ENCODE peak calls at places on chromosomes 16 and 17, in ten cellular contexts. T is fibroblast of gingiva, V is GOT3, H is HFF-Myc, X is germinal center, B is GM12891, Z is iPS-NIHi11, F is EH, D is right cardiac atrium, O is occipital lobe. R is an unnamed sample.

GRCh38 chr17:64003526-64004121 is 5.5 kb downstream of the PRR29 start:
- DNase-seq in D (no peak), H (no peak), Z (no peak), V (no peak), O (no peak), F (no peak), B (no peak), T (no peak), X (no peak), R (no peak)

GRCh38 chr16:5820472-5820871 is 722.9 kb upstream of the EEF2KMT start:
- DNase-seq in D (no peak), Z (no peak), B (no peak), V (no peak), O (no peak), H (no peak), F (no peak), T (no peak), X (no peak), R (no peak)

GRCh38 chr16:85372627-85373372 is 240.3 kb upstream of the GSE1 start:
- DNase-seq in V (no peak), B (no peak), D (no peak), H (no peak), F (peak; percentile 88), T (peak; percentile 76), Z (no peak), O (no peak), X (no peak), R (peak; percentile 30)

GRCh38 chr17:67559381-67559966 is 158.3 kb upstream of the NOL11 start:
- DNase-seq in D (no peak), T (no peak), B (no peak), V (no peak), H (no peak), F (no peak), O (no peak), X (no peak), Z (peak; percentile 44), R (no peak)

GRCh38 chr17:60229189-60229802 is 79.5 kb downstream of the CA4 start:
- DNase-seq in O (no peak), V (no peak), B (no peak), X (no peak), D (no peak), F (peak; percentile 50), T (peak; percentile 36), H (peak; percentile 38), Z (no peak), R (no peak)

GRCh38 chr16:72961115-72961832 is 86.7 kb downstream of the ZFHX3 start:
- DNase-seq in Z (no peak), F (peak; percentile 17), D (no peak), B (no peak), V (no peak), H (no peak), T (no peak), O (no peak), X (no peak), R (no peak)

GRCh38 chr16:54734156-54734555 is 196.5 kb upstream of the IRX5 start:
- DNase-seq in T (no peak), V (no peak), X (no peak), F (no peak), B (no peak), H (no peak), D (no peak), O (no peak), Z (no peak), R (no peak)

GRCh38 chr17:72226322-72226721 is 105.5 kb downstream of the SOX9 start:
- DNase-seq in D (no peak), T (no peak), Z (no peak), X (no peak), B (no peak), O (no peak), V (no peak), H (no peak), F (no peak), R (no peak)

GRCh38 chr17:64009571-64010402 is 10.6 kb downstream of the ICAM2 start:
- DNase-seq in V (no peak), Z (no peak), O (no peak), H (no peak), T (peak; percentile 38), X (no peak), D (no peak), B (no peak), F (peak; percentile 36), R (no peak)

GRCh38 chr16:89303604-89304003 is 86.1 kb downstream of the ZNF778 start:
- DNase-seq in Z (no peak), X (no peak), F (no peak), O (no peak), H (no peak), T (no peak), B (no peak), V (no peak), D (peak; percentile 34), R (no peak)

GRCh38 chr16:15539197-15539596 is 103.8 kb downstream of the MARF1 start:
- DNase-seq in Z (peak; percentile 42), T (no peak), V (no peak), H (no peak), X (no peak), D (no peak), F (no peak), B (no peak), O (no peak), R (no peak)

GRCh38 chr17:77875881-77876509 is 82.5 kb upstream of the TNRC6C start:
- DNase-seq in X (peak; percentile 65), Z (no peak), F (peak; percentile 43), B (no peak), T (no peak), O (no peak), V (no peak), D (no peak), H (no peak), R (no peak)

GRCh38 chr16:50389900-50390896 is 21.4 kb upstream of the BRD7 start:
- DNase-seq in X (no peak), O (no peak), Z (no peak), V (no peak), B (no peak), D (no peak), H (no peak), F (no peak), T (no peak), R (no peak)

GRCh38 chr17:79622776-79623175 is 11.9 kb upstream of the RBFOX3 start:
- DNase-seq in O (no peak), T (no peak), X (no peak), D (no peak), B (no peak), V (no peak), F (no peak), Z (peak; percentile 6), H (no peak), R (no peak)

GRCh38 chr16:12271006-12271405 is 294.5 kb downstream of the SNX29 start:
- DNase-seq in H (peak; percentile 12), B (no peak), T (peak; percentile 34), X (no peak), O (no peak), F (peak; percentile 54), Z (peak; percentile 71), V (no peak), D (no peak), R (no peak)

GRCh38 chr16:87681990-87682570 is 79.8 kb downstream of the JPH3 start:
- DNase-seq in D (peak; percentile 5), X (peak; percentile 63), F (peak; percentile 82), Z (peak; percentile 81), V (no peak), H (peak; percentile 17), T (peak; percentile 58), O (no peak), B (no peak), R (peak; percentile 19)

GRCh38 chr17:32118835-32119234 is 23.5 kb upstream of the RHOT1 start:
- DNase-seq in H (no peak), Z (no peak), O (no peak), D (no peak), B (no peak), X (no peak), F (no peak), V (no peak), T (no peak), R (no peak)

GRCh38 chr16:22671301-22672076 is 142.5 kb upstream of the HS3ST2 start:
- DNase-seq in Z (peak; percentile 41), D (no peak), H (no peak), F (peak; percentile 59), T (peak; percentile 56), O (no peak), X (no peak), V (no peak), B (no peak), R (no peak)

GRCh38 chr17:67366193-67367157 is at the start of gene PSMD12:
- DNase-seq in F (peak; percentile 90), O (peak; percentile 91), D (peak; percentile 98), H (peak; percentile 70), T (peak; percentile 92), B (peak; percentile 89), Z (peak; percentile 96), V (peak; percentile 80), X (peak; percentile 93), R (peak; percentile 76)

GRCh38 chr16:10564591-10564990 is 15.8 kb downstream of the EMP2 start:
- DNase-seq in F (no peak), X (no peak), H (no peak), V (no peak), B (no peak), D (no peak), O (no peak), T (peak; percentile 17), Z (no peak), R (no peak)

GRCh38 chr17:71850792-71851191 is 270.0 kb upstream of the SOX9 start:
- DNase-seq in Z (no peak), O (no peak), F (no peak), T (no peak), V (no peak), H (no peak), X (no peak), B (no peak), D (no peak), R (no peak)

GRCh38 chr17:82129095-82129494 is 31.1 kb upstream of the FASN start:
- DNase-seq in F (no peak), V (no peak), D (no peak), O (no peak), X (no peak), Z (no peak), H (no peak), T (no peak), B (no peak), R (no peak)

GRCh38 chr16:84842516-84843148 is 22.8 kb downstream of the CRISPLD2 start:
- DNase-seq in Z (no peak), F (no peak), B (no peak), O (no peak), D (peak; percentile 26), X (no peak), V (no peak), T (no peak), H (no peak), R (no peak)

GRCh38 chr17:11608396-11608795 is 10.1 kb downstream of the DNAH9 start:
- DNase-seq in T (no peak), X (no peak), V (no peak), D (peak; percentile 68), Z (no peak), F (no peak), O (no peak), H (no peak), B (no peak), R (no peak)

GRCh38 chr16:80265624-80266306 is 275.0 kb upstream of the DYNLRB2 start:
- DNase-seq in X (no peak), Z (no peak), V (no peak), F (peak; percentile 69), O (no peak), D (no peak), T (no peak), B (no peak), H (no peak), R (no peak)

GRCh38 chr16:78392585-78393195 is 293.2 kb downstream of the WWOX start:
- DNase-seq in V (no peak), F (no peak), Z (no peak), D (peak; percentile 47), O (no peak), X (no peak), B (no peak), T (no peak), H (no peak), R (no peak)

GRCh38 chr16:80746231-80746630 is 58.2 kb downstream of the CDYL2 start:
- DNase-seq in O (no peak), B (no peak), H (no peak), D (no peak), F (peak; percentile 12), Z (no peak), V (no peak), X (no peak), T (no peak), R (no peak)

GRCh38 chr17:15463363-15463762 is 4.1 kb downstream of the CDRT4 start:
- DNase-seq in X (no peak), O (no peak), Z (peak; percentile 62), F (peak; percentile 93), B (no peak), H (peak; percentile 87), D (peak; percentile 76), V (no peak), T (peak; percentile 83), R (peak; percentile 72)

R was measured in AG09319.